ENCODE peak calls at places on chromosome 1, in four cellular contexts. E is SK-N-SH, W is GM12878, U is K562. Z is an unnamed sample.

GRCh38 chr1:231241751-231242150 is 739 bp downstream of the GNPAT start:
- DNase-seq in E (peak; percentile 58), W (no peak), U (peak; percentile 63), Z (no peak)

GRCh38 chr1:225651376-225651871 is 1.5 kb downstream of the ENAH start:
- DNase-seq in E (no peak), W (no peak), U (no peak), Z (no peak)

GRCh38 chr1:221555689-221556433 is 186.0 kb downstream of the DUSP10 start:
- DNase-seq in E (no peak), W (no peak), U (no peak), Z (no peak)

GRCh38 chr1:42266253-42267135 is 68.5 kb downstream of the FOXJ3 start:
- DNase-seq in E (no peak), W (no peak), U (no peak), Z (no peak)

GRCh38 chr1:33004628-33005027 is 32.1 kb downstream of the AK2 start:
- DNase-seq in E (no peak), W (no peak), U (no peak), Z (no peak)

GRCh38 chr1:236953161-236953560 is 51.1 kb downstream of the MT1HL1 start:
- DNase-seq in E (no peak), W (no peak), U (no peak), Z (no peak)

GRCh38 chr1:167171286-167171929 is 49.3 kb upstream of the POU2F1 start:
- DNase-seq in E (no peak), W (no peak), U (no peak), Z (no peak)

GRCh38 chr1:12405325-12406217 is 175.7 kb downstream of the VPS13D start:
- DNase-seq in E (no peak), W (no peak), U (peak; percentile 27), Z (peak; percentile 82)

GRCh38 chr1:221419513-221420088 is 322.3 kb downstream of the DUSP10 start:
- DNase-seq in E (no peak), W (no peak), U (no peak), Z (no peak)

GRCh38 chr1:233442392-233442791 is 114.9 kb downstream of the MAP3K21 start:
- DNase-seq in E (no peak), W (no peak), U (no peak), Z (no peak)

GRCh38 chr1:232470711-232471110 is 159.2 kb downstream of the SIPA1L2 start:
- DNase-seq in E (no peak), W (no peak), U (no peak), Z (no peak)

GRCh38 chr1:67889940-67890567 is 56.8 kb upstream of the GNG12 start:
- DNase-seq in E (no peak), W (no peak), U (peak; percentile 47), Z (no peak)
- TF ChIP-seq SIN3A in E (no peak), W (no peak), U (no peak), Z (no peak)

GRCh38 chr1:154558610-154559495 is at the start of gene UBE2Q1:
- DNase-seq in E (peak; percentile 98), W (peak; percentile 97), U (peak; percentile 96), Z (peak; percentile 96)
- TF ChIP-seq EP300 in E (peak; percentile 36), W (no peak), U (no peak), Z (peak; percentile 62)

GRCh38 chr1:82625562-82625961 is 824.8 kb downstream of the ADGRL2 start:
- DNase-seq in E (no peak), W (no peak), U (no peak), Z (no peak)
- TF ChIP-seq SIN3A in E (no peak), W (no peak), U (no peak), Z (no peak)

DNA sequence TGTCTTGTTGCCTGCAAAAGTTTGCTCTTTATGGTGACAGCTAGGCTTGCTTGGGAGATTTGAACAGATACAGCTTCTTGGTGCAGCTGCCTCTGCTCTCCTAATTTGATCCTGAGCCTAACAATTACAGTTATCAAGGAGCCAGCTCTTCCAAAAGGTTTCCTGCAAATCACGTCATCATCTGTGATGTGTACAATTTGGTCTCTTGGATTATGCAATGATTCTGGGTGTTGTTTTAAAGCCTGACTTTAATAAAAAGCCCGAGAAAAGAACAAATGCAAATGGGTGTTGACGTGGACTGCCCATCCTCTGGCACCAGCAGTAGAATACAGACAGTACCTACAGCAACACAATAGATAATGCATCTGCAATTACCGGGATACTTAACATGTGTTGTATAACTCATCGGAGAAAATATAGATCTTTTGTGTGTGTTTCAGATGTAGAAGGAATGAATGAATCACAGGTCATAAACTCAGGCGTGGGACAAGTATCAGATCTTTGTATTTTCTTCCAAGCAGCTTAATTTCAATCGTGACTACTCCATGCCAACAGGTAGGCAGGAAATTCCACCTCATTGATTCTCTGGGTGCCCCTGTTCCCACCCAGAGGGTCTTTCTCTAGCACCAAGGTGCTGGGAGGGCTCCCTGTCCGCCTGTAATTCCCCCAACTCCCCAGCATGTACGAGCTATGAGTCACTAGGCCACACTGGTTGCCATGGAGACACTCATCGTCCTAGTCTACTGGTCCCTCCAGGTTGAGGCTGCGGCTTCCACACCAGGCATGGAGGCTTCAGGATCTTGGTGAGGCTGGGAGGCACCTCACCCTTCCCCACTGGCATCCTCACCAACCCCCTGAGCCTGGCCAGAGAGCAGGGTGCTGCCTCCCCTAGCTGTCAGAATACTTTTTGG is 75.9 kb upstream of the KAZN start:
- DNase-seq in E (peak; percentile 8), W (no peak), U (peak; percentile 67), Z (no peak)
- TF ChIP-seq EP300 in E (no peak), W (no peak), U (no peak), Z (no peak)

Z was measured in HepG2.